ENCODE peak calls at places on chromosomes 13 and 19, in nine cellular contexts. Q, F, L, T, U, R, K, N and Y are unnamed samples.

GRCh38 chr13:113065406-113066141 is 40.0 kb upstream of the F7 start:
- DNase-seq in Q (no peak), F (peak), L (no peak), T (no peak), U (no peak), R (no peak), K (no peak), N (no peak), Y (no peak)

GRCh38 chr19:480016-480855 is 16.1 kb upstream of the MADCAM1 start:
- DNase-seq in Q (no peak), F (peak), L (peak), T (no peak), U (peak), R (peak), K (peak), N (peak), Y (peak)

GRCh38 chr13:109281823-109282239 is 504.6 kb downstream of the IRS2 start:
- DNase-seq in Q (no peak), F (no peak), L (no peak), T (no peak), U (no peak), R (no peak), K (no peak), N (no peak), Y (no peak)

GRCh38 chr19:30060872-30061556 is 119.0 kb downstream of the URI1 start:
- DNase-seq in Q (no peak), F (no peak), L (no peak), T (no peak), U (no peak), R (no peak), K (peak), N (no peak), Y (no peak)

GRCh38 chr19:42424345-42424707 is 2.9 kb downstream of the LIPE start:
- DNase-seq in Q (no peak), F (no peak), L (no peak), T (no peak), U (no peak), R (no peak), K (no peak), N (no peak), Y (no peak)

GRCh38 chr19:52600639-52601024 is 30.5 kb downstream of the ZNF701 start:
- DNase-seq in Q (no peak), F (no peak), L (no peak), T (no peak), U (peak), R (no peak), K (no peak), N (peak), Y (no peak)

GRCh38 chr13:66532146-66532545 is 698.0 kb downstream of the PCDH9 start:
- DNase-seq in Q (no peak), F (peak), L (peak), T (no peak), U (no peak), R (no peak), K (peak), N (no peak), Y (no peak)

GRCh38 chr13:25415196-25415595 is 43.4 kb downstream of the ATP8A2 start:
- DNase-seq in Q (no peak), F (no peak), L (no peak), T (no peak), U (no peak), R (no peak), K (no peak), N (no peak), Y (no peak)

GRCh38 chr13:36920612-36921185 is 661 bp upstream of the SMAD9 start:
- DNase-seq in Q (no peak), F (peak), L (peak), T (no peak), U (no peak), R (no peak), K (no peak), N (no peak), Y (peak)

GRCh38 chr19:19274716-19275115 is 1.6 kb upstream of the TM6SF2 start:
- DNase-seq in Q (no peak), F (no peak), L (no peak), T (no peak), U (peak), R (no peak), K (peak), N (no peak), Y (no peak)

GRCh38 chr13:76764916-76765315 is 121.3 kb downstream of the KCTD12 start:
- DNase-seq in Q (no peak), F (no peak), L (no peak), T (no peak), U (no peak), R (no peak), K (no peak), N (no peak), Y (no peak)

GRCh38 chr19:1374250-1374577 is 9.5 kb upstream of the NDUFS7 start:
- DNase-seq in Q (no peak), F (no peak), L (no peak), T (no peak), U (no peak), R (no peak), K (no peak), N (no peak), Y (no peak)

GRCh38 chr19:40119380-40119779 is 28.6 kb upstream of the ZNF780A start:
- DNase-seq in Q (no peak), F (no peak), L (no peak), T (no peak), U (no peak), R (no peak), K (no peak), N (no peak), Y (no peak)

GRCh38 chr19:48896191-48896720 is 2.3 kb downstream of the TULP2 start:
- DNase-seq in Q (no peak), F (no peak), L (no peak), T (no peak), U (no peak), R (peak), K (no peak), N (peak), Y (no peak)

GRCh38 chr19:54160948-54161347 is 1.4 kb upstream of the LENG1 start:
- DNase-seq in Q (no peak), F (no peak), L (no peak), T (no peak), U (no peak), R (no peak), K (no peak), N (no peak), Y (no peak)

GRCh38 chr13:111007209-111007608 is 92.3 kb upstream of the ANKRD10 start:
- DNase-seq in Q (no peak), F (no peak), L (no peak), T (no peak), U (no peak), R (no peak), K (no peak), N (no peak), Y (no peak)

GRCh38 chr13:107906131-107906530 is 309.2 kb downstream of the LIG4 start:
- DNase-seq in Q (no peak), F (no peak), L (no peak), T (no peak), U (no peak), R (no peak), K (no peak), N (no peak), Y (no peak)

GRCh38 chr13:46211116-46211515 is 612 bp upstream of the LRRC63 start:
- DNase-seq in Q (peak), F (no peak), L (no peak), T (no peak), U (peak), R (no peak), K (no peak), N (peak), Y (peak)

GRCh38 chr13:49395416-49396277 is 48.2 kb downstream of the CAB39L start:
- DNase-seq in Q (no peak), F (no peak), L (no peak), T (no peak), U (no peak), R (peak), K (peak), N (no peak), Y (no peak)

GRCh38 chr13:46178821-46179220 is 3.2 kb downstream of the LCP1 start:
- DNase-seq in Q (no peak), F (no peak), L (no peak), T (no peak), U (no peak), R (no peak), K (no peak), N (no peak), Y (no peak)

GRCh38 chr19:33008738-33009137 is 36.7 kb downstream of the FAAP24 start:
- DNase-seq in Q (no peak), F (no peak), L (no peak), T (no peak), U (no peak), R (no peak), K (no peak), N (no peak), Y (no peak)

GRCh38 chr19:17329061-17329767 is 5.4 kb downstream of the ANO8 start:
- DNase-seq in Q (no peak), F (no peak), L (no peak), T (no peak), U (no peak), R (no peak), K (no peak), N (no peak), Y (no peak)